ENCODE peak calls at places on chromosomes 12 and 14, in nine cellular contexts. L is caudate nucleus; J is NCI-H1092 treated with DMSO at 0.1 percent for 48 hours; Y is Peyer's patch; U is effector memory CD4-positive, alpha-beta T cell; O is endothelial cell; V is kidney glomerular epithelial cell; Q is ecto neural progenitor cell; B is tibial nerve. X is an unnamed sample.

GRCh38 chr12:4421590-4422031 is 24.0 kb downstream of the FGF6 start:
- DNase-seq in L (no peak), J (peak), Y (no peak), U (no peak), O (peak), V (peak), Q (no peak), B (peak), X (no peak)

GRCh38 chr14:90624732-90625444 is 191.3 kb downstream of the TTC7B start:
- DNase-seq in L (no peak), J (no peak), Y (no peak), U (no peak), O (no peak), V (no peak), Q (no peak), B (no peak), X (no peak)

GRCh38 chr14:99247091-99247729 is 24.8 kb downstream of the BCL11B start:
- DNase-seq in L (no peak), J (no peak), Y (no peak), U (no peak), O (no peak), V (no peak), Q (no peak), B (no peak), X (no peak)

GRCh38 chr14:100664841-100665425 is 61.8 kb upstream of the DLK1 start:
- DNase-seq in L (no peak), J (no peak), Y (no peak), U (no peak), O (no peak), V (no peak), Q (no peak), B (no peak), X (no peak)

GRCh38 chr12:132124766-132125425 is 19.2 kb downstream of the DDX51 start:
- DNase-seq in L (no peak), J (no peak), Y (no peak), U (no peak), O (no peak), V (no peak), Q (peak), B (no peak), X (no peak)

GRCh38 chr12:47088021-47088944 is 8.5 kb upstream of the AMIGO2 start:
- DNase-seq in L (no peak), J (peak), Y (no peak), U (no peak), O (no peak), V (peak), Q (no peak), B (no peak), X (no peak)

GRCh38 chr12:70267550-70267949 is 24.3 kb downstream of the CNOT2 start:
- DNase-seq in L (no peak), J (no peak), Y (no peak), U (no peak), O (no peak), V (no peak), Q (no peak), B (no peak), X (no peak)

GRCh38 chr12:109741970-109742372 is 28.3 kb downstream of the FAM222A start:
- DNase-seq in L (no peak), J (no peak), Y (peak), U (no peak), O (no peak), V (no peak), Q (peak), B (no peak), X (no peak)

GRCh38 chr12:1810201-1810930 is 10.0 kb upstream of the LRTM2 start:
- DNase-seq in L (no peak), J (no peak), Y (no peak), U (no peak), O (no peak), V (no peak), Q (no peak), B (no peak), X (no peak)

GRCh38 chr12:6917491-6918231 is 3.3 kb downstream of the ENO2 start:
- DNase-seq in L (no peak), J (no peak), Y (no peak), U (no peak), O (no peak), V (no peak), Q (no peak), B (no peak), X (no peak)